ENCODE peak calls at places on chromosomes 2 and 18, in seven cellular contexts. K is fibroblast of the aortic adventitia, J is HTR-8/SVneo, W is activated T-helper 1 cell treated with Interleukin-2 at 50 U/mL for 16 hours, E is endodermal cell, Z is smooth muscle cell of the brain vasculature, G is cardiac muscle cell. B is an unnamed sample.

GRCh38 chr2:179613701-179614100 is 247.7 kb downstream of the ZNF385B start:
- DNase-seq in K (peak), J (no peak), W (no peak), E (no peak), Z (no peak), G (peak), B (peak)

GRCh38 chr18:73446502-73446901 is 578.7 kb upstream of the NETO1 start:
- DNase-seq in K (no peak), J (no peak), W (no peak), E (no peak), Z (no peak), G (no peak), B (no peak)

GRCh38 chr2:178482437-178482836 is 2.2 kb downstream of the PLEKHA3 start:
- DNase-seq in K (no peak), J (no peak), W (no peak), E (no peak), Z (no peak), G (no peak), B (no peak)

GRCh38 chr2:134574610-134575332 is 144.0 kb downstream of the TMEM163 start:
- DNase-seq in K (no peak), J (no peak), W (no peak), E (no peak), Z (no peak), G (no peak), B (no peak)

GRCh38 chr18:62777814-62778213 is 62.5 kb downstream of the PHLPP1 start:
- DNase-seq in K (no peak), J (no peak), W (no peak), E (no peak), Z (no peak), G (no peak), B (no peak)

GRCh38 chr2:226838758-226839555 is 3.1 kb downstream of the RHBDD1 start:
- DNase-seq in K (no peak), J (no peak), W (no peak), E (no peak), Z (no peak), G (no peak), B (no peak)

GRCh38 chr2:189285351-189285750 is 105.8 kb upstream of the COL5A2 start:
- DNase-seq in K (no peak), J (no peak), W (no peak), E (no peak), Z (no peak), G (no peak), B (no peak)

GRCh38 chr2:22076512-22076911 is 952.7 kb downstream of the TDRD15 start:
- DNase-seq in K (no peak), J (no peak), W (no peak), E (no peak), Z (no peak), G (no peak), B (no peak)

GRCh38 chr2:219476605-219477578 is 21.8 kb upstream of the GMPPA start:
- DNase-seq in K (no peak), J (no peak), W (no peak), E (peak), Z (no peak), G (no peak), B (no peak)

GRCh38 chr2:3738454-3738853 is 35.1 kb downstream of the DCDC2C start:
- DNase-seq in K (no peak), J (peak), W (no peak), E (peak), Z (no peak), G (peak), B (no peak)

B was measured in AG10803.